ENCODE peak calls at places on chromosomes 4 and X, in five cellular contexts. One of them, this sample, is unnamed.

GRCh38 chr4:82201303-82201702 is 172.5 kb downstream of the HNRNPD start:
- DNase-seq in H1: no peak
- DNase-seq in HepG2: no peak
- DNase-seq in K562: no peak
- DNase-seq in GM12878: no peak
- DNase-seq in this sample: no peak

GRCh38 chr4:128528793-128529553 is 241.4 kb upstream of the PGRMC2 start:
- DNase-seq in H1: no peak
- DNase-seq in HepG2: peak; percentile 58
- DNase-seq in K562: no peak
- DNase-seq in GM12878: no peak
- DNase-seq in this sample: peak; percentile 88

GRCh38 chrX:72301781-72302180 is 3.9 kb downstream of the CITED1 start:
- DNase-seq in H1: no peak
- DNase-seq in HepG2: no peak
- DNase-seq in K562: no peak
- DNase-seq in GM12878: no peak
- DNase-seq in this sample: no peak

GRCh38 chr4:19944806-19945205 is 306.9 kb upstream of the SLIT2 start:
- DNase-seq in H1: no peak
- DNase-seq in HepG2: no peak
- DNase-seq in K562: no peak
- DNase-seq in GM12878: no peak
- DNase-seq in this sample: peak; percentile 11

GRCh38 chrX:119236599-119237525 is 777 bp downstream of the PGRMC1 start:
- DNase-seq in H1: peak; percentile 45
- DNase-seq in HepG2: no peak
- DNase-seq in K562: peak; percentile 24
- DNase-seq in GM12878: no peak
- DNase-seq in this sample: no peak

GRCh38 chr4:107689912-107690587 is 30.0 kb downstream of the PAPSS1 start:
- DNase-seq in H1: no peak
- DNase-seq in HepG2: peak; percentile 14
- DNase-seq in K562: no peak
- DNase-seq in GM12878: no peak
- DNase-seq in this sample: no peak

GRCh38 chrX:92247076-92247475 is 467.9 kb downstream of the PCDH11X start:
- DNase-seq in H1: no peak
- DNase-seq in HepG2: no peak
- DNase-seq in K562: no peak
- DNase-seq in GM12878: no peak
- DNase-seq in this sample: no peak

GRCh38 chrX:10484683-10485247 is 135.6 kb downstream of the MID1 start:
- DNase-seq in H1: no peak
- DNase-seq in HepG2: peak; percentile 56
- DNase-seq in K562: no peak
- DNase-seq in GM12878: no peak
- DNase-seq in this sample: peak; percentile 7

GRCh38 chrX:45852884-45853283 is 652.2 kb upstream of the DIPK2B start:
- DNase-seq in H1: no peak
- DNase-seq in HepG2: no peak
- DNase-seq in K562: no peak
- DNase-seq in GM12878: no peak
- DNase-seq in this sample: peak; percentile 28

GRCh38 chr4:29081230-29081955 is 1638.8 kb upstream of the PCDH7 start:
- DNase-seq in H1: no peak
- DNase-seq in HepG2: no peak
- DNase-seq in K562: no peak
- DNase-seq in GM12878: no peak
- DNase-seq in this sample: peak; percentile 6

GRCh38 chrX:36434521-36434920 is 515.0 kb downstream of the CFAP47 start:
- DNase-seq in H1: no peak
- DNase-seq in HepG2: no peak
- DNase-seq in K562: no peak
- DNase-seq in GM12878: no peak
- DNase-seq in this sample: no peak

GRCh38 chrX:153164733-153165132 is 14.4 kb upstream of the MAGEA1 start:
- DNase-seq in H1: no peak
- DNase-seq in HepG2: no peak
- DNase-seq in K562: peak; percentile 46
- DNase-seq in GM12878: no peak
- DNase-seq in this sample: no peak

GRCh38 chr4:11021348-11021747 is 336.8 kb upstream of the CLNK start:
- DNase-seq in H1: no peak
- DNase-seq in HepG2: no peak
- DNase-seq in K562: no peak
- DNase-seq in GM12878: no peak
- DNase-seq in this sample: no peak

GRCh38 chrX:119359618-119360382 is 39.3 kb upstream of the SLC25A43 start:
- DNase-seq in H1: no peak
- DNase-seq in HepG2: no peak
- DNase-seq in K562: no peak
- DNase-seq in GM12878: no peak
- DNase-seq in this sample: no peak

GRCh38 chr4:124641715-124642380 is 70.7 kb downstream of the ANKRD50 start:
- DNase-seq in H1: no peak
- DNase-seq in HepG2: no peak
- DNase-seq in K562: no peak
- DNase-seq in GM12878: no peak
- DNase-seq in this sample: no peak

GRCh38 chrX:94053575-94053974 is 379.6 kb downstream of the FAM133A start:
- DNase-seq in H1: no peak
- DNase-seq in HepG2: no peak
- DNase-seq in K562: no peak
- DNase-seq in GM12878: no peak
- DNase-seq in this sample: no peak

GRCh38 chrX:40176256-40176978 is 78.7 kb upstream of the BCOR start:
- DNase-seq in H1: peak; percentile 56
- DNase-seq in HepG2: peak; percentile 35
- DNase-seq in K562: peak; percentile 78
- DNase-seq in GM12878: no peak
- DNase-seq in this sample: peak; percentile 52
- TF ChIP-seq CREB1 in H1: no peak
- TF ChIP-seq CREB1 in HepG2: no peak
- TF ChIP-seq CREB1 in K562: no peak
- TF ChIP-seq CREB1 in GM12878: peak; percentile 16
- TF ChIP-seq CREB1 in this sample: no peak

GRCh38 chr4:56823933-56824600 is 2.6 kb upstream of the SPINK2 start:
- DNase-seq in H1: no peak
- DNase-seq in HepG2: no peak
- DNase-seq in K562: no peak
- DNase-seq in GM12878: no peak
- DNase-seq in this sample: no peak

GRCh38 chr4:56828784-56829535 is 7.5 kb upstream of the SPINK2 start:
- DNase-seq in H1: no peak
- DNase-seq in HepG2: no peak
- DNase-seq in K562: no peak
- DNase-seq in GM12878: no peak
- DNase-seq in this sample: no peak
- TF ChIP-seq EZH2 in H1: no peak
- TF ChIP-seq EZH2 in HepG2: no peak
- TF ChIP-seq EZH2 in K562: no peak
- TF ChIP-seq EZH2 in GM12878: no peak
- TF ChIP-seq EZH2 in this sample: no peak

GRCh38 chrX:34881671-34882070 is 60.9 kb upstream of the FAM47B start:
- DNase-seq in H1: no peak
- DNase-seq in HepG2: no peak
- DNase-seq in K562: no peak
- DNase-seq in GM12878: no peak
- DNase-seq in this sample: no peak
- TF ChIP-seq CREB1 in H1: no peak
- TF ChIP-seq CREB1 in HepG2: no peak
- TF ChIP-seq CREB1 in K562: no peak
- TF ChIP-seq CREB1 in GM12878: no peak
- TF ChIP-seq CREB1 in this sample: no peak

GRCh38 chr4:174218127-174218790 is 65.2 kb downstream of the FBXO8 start:
- DNase-seq in H1: peak; percentile 53
- DNase-seq in HepG2: no peak
- DNase-seq in K562: no peak
- DNase-seq in GM12878: no peak
- DNase-seq in this sample: peak; percentile 50
- TF ChIP-seq EZH2 in H1: peak; percentile 81
- TF ChIP-seq EZH2 in HepG2: no peak
- TF ChIP-seq EZH2 in K562: no peak
- TF ChIP-seq EZH2 in GM12878: no peak
- TF ChIP-seq EZH2 in this sample: peak; percentile 43

GRCh38 chr4:26368685-26369084 is 47.9 kb downstream of the RBPJ start:
- DNase-seq in H1: no peak
- DNase-seq in HepG2: no peak
- DNase-seq in K562: no peak
- DNase-seq in GM12878: no peak
- DNase-seq in this sample: no peak

GRCh38 chr4:26375589-26375988 is 54.8 kb downstream of the RBPJ start:
- DNase-seq in H1: no peak
- DNase-seq in HepG2: no peak
- DNase-seq in K562: no peak
- DNase-seq in GM12878: no peak
- DNase-seq in this sample: no peak

GRCh38 chr4:26372076-26372475 is 51.3 kb downstream of the RBPJ start:
- DNase-seq in H1: no peak
- DNase-seq in HepG2: no peak
- DNase-seq in K562: no peak
- DNase-seq in GM12878: no peak
- DNase-seq in this sample: no peak

GRCh38 chr4:26369132-26370036 is 48.6 kb downstream of the RBPJ start:
- DNase-seq in H1: no peak
- DNase-seq in HepG2: no peak
- DNase-seq in K562: no peak
- DNase-seq in GM12878: no peak
- DNase-seq in this sample: no peak

DNA sequence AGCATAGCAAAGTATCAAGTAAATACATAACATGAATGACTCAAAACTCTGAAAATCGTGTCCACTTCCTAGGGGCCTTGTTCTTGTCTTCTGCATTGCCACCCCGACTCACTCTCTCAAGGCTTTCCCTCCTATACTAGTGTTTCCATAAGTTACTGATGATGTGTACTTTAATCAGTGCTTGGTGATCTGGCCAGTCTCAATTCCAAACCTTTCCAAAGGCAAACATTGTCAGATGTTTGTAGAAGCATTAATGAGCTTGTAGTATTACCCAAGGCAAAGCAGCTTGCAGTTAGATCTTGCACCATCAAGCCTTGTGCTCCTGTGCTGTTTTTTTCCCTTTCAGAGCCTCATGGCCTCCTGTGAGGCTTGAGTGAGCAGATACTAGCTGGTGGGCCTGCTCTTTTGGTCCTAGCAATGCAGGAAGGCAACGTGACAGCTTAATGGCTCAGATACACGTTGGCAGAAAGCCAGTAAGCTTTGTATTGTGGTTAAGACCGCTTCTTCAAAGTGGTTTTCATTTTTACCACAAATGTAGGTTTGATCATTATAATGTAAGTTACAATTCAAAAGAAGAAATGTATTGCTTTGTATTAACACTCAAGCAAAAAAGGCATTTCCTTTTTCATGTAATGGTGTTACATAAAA is 51.8 kb downstream of the RBPJ start:
- DNase-seq in H1: no peak
- DNase-seq in HepG2: peak; percentile 90
- DNase-seq in K562: peak; percentile 23
- DNase-seq in GM12878: peak; percentile 83
- DNase-seq in this sample: peak; percentile 35
- TF ChIP-seq CREB1 in H1: no peak
- TF ChIP-seq CREB1 in HepG2: no peak
- TF ChIP-seq CREB1 in K562: no peak
- TF ChIP-seq CREB1 in GM12878: no peak
- TF ChIP-seq CREB1 in this sample: no peak

This sample was measured in GM23338.